ENCODE peak calls at places on chromosomes 7 and 10, in five cellular contexts. N is adrenal gland, G is A549, L is endothelial cell of umbilical vein, W is Peyer's patch. H is an unnamed sample.

GRCh38 chr10:71263376-71263775 is 51.0 kb downstream of the UNC5B start:
- DNase-seq in N (peak; percentile 54), G (no peak), L (peak; percentile 30), W (no peak), H (no peak)

GRCh38 chr7:27138987-27139334 is 4.5 kb downstream of the HOXA5 start:
- DNase-seq in N (no peak), G (no peak), L (no peak), W (no peak), H (no peak)

GRCh38 chr10:13062813-13063212 is 37.1 kb upstream of the OPTN start:
- DNase-seq in N (no peak), G (no peak), L (no peak), W (no peak), H (no peak)

GRCh38 chr7:105830405-105831218 is 45.8 kb downstream of the ATXN7L1 start:
- DNase-seq in N (peak; percentile 72), G (peak; percentile 93), L (peak; percentile 88), W (no peak), H (peak; percentile 78)

GRCh38 chr10:132787253-132788179 is 1.6 kb upstream of the NKX6-2 start:
- DNase-seq in N (no peak), G (peak; percentile 43), L (no peak), W (no peak), H (no peak)

GRCh38 chr7:130309986-130310385 is 17.0 kb downstream of the CPA4 start:
- DNase-seq in N (no peak), G (no peak), L (no peak), W (no peak), H (no peak)

GRCh38 chr10:89160339-89160738 is 46.8 kb downstream of the CH25H start:
- DNase-seq in N (no peak), G (no peak), L (no peak), W (no peak), H (no peak)

GRCh38 chr10:13686331-13686752 is 99.6 kb downstream of the PRPF18 start:
- DNase-seq in N (peak; percentile 20), G (no peak), L (peak; percentile 96), W (no peak), H (no peak)

GRCh38 chr10:11057448-11057847 is 39.8 kb downstream of the CELF2 start:
- DNase-seq in N (no peak), G (no peak), L (no peak), W (no peak), H (no peak)

GRCh38 chr10:660413-660979 is 29.0 kb downstream of the DIP2C start:
- DNase-seq in N (no peak), G (no peak), L (no peak), W (no peak), H (no peak)

GRCh38 chr7:414681-415560 is 104.7 kb downstream of the PDGFA start:
- DNase-seq in N (no peak), G (no peak), L (no peak), W (peak; percentile 39), H (no peak)

GRCh38 chr7:55534262-55534915 is 37.9 kb downstream of the VOPP1 start:
- DNase-seq in N (peak; percentile 60), G (no peak), L (no peak), W (no peak), H (peak; percentile 89)

GRCh38 chr7:78099715-78100477 is 301.3 kb downstream of the PHTF2 start:
- DNase-seq in N (no peak), G (no peak), L (peak; percentile 23), W (no peak), H (no peak)

GRCh38 chr10:69994262-69994661 is 58.4 kb upstream of the MACROH2A2 start:
- DNase-seq in N (peak; percentile 43), G (peak; percentile 82), L (peak; percentile 61), W (no peak), H (peak; percentile 81)

DNA sequence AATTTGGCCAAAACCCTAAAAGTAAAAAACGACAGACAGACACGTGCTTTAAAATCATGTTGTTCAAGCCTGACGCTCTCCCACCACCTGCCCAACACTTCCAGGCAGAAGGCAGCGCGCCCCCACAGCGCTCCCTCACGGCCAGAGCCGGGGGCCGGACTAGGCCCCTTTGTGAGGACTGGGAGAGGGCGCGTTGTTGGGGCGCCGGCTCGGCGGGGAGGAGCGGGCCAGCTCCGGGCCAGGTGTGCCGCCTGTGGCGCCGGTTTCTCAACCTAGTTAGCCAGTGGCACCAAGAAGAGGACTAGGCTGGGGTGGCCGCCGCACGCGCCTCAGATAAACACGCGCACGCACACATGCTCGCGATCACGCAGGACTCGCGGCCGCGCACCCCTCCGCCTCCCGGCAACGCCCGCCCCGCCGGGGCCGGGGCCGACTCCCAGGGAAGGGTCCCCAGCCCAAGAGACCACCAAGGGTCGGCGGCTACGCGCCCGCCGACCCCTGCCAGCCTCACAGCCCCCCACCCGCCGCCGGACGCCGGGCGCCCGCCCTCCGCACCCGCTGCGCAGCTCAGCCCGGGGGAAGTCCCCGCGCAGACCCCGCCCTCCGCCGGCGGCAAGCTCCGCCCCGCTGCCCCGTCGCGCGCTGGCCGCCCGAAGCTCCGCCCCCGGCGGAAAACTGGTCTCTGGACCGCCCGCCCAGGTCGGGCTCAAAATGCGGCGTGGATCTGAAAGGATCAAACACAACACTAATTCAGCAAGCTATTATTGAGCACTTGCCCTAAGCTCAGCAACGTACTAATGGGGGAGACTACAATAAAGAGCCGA is at the start of gene IMMP2L:
- DNase-seq in N (peak; percentile 89), G (peak; percentile 69), L (peak; percentile 89), W (peak; percentile 96), H (peak; percentile 78)
- TF ChIP-seq POLR2A in N (peak; percentile 70), G (peak; percentile 43), L (peak; percentile 63), W (peak; percentile 51), H (peak; percentile 58)

DNA sequence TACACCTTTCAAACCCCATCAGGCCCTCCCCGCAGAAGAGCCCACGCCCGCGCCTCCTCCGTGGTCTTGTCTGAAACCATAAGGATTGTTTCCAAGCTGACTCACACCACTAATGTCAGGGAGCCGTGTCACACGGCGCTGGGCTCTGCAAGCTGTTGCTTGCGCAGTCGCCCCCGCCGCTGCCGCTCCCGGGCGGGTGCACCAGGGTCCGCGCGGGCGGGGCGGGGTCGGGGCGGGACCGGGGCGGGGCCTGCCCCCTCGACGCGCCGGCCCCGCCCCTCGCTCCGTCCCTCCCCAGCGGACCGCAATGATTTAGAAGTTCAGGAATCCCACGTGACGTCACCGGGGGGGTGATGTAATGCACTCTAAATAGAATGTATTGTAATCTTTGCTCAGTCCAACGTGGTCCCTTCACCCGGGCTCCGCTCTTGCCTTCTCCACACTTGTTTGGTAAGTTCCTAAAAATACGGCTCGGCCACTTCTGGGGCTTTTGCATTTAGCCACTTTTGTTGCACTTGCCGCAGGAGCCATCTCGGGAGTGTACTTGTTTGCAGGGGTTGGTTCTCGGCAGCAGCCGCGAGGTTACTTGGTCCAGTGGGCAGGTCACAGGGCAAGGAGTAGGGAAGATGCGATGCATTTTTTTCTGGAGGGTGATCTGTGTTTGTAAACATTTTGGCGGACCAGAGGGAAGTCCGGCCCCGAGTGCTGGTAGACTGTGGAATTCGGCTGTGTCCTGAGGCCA is 3.2 kb upstream of the CREB5 start:
- DNase-seq in N (peak; percentile 92), G (peak; percentile 59), L (peak; percentile 93), W (peak; percentile 67), H (peak; percentile 95)
- TF ChIP-seq POLR2A in N (no peak), G (no peak), L (no peak), W (no peak), H (no peak)

DNA sequence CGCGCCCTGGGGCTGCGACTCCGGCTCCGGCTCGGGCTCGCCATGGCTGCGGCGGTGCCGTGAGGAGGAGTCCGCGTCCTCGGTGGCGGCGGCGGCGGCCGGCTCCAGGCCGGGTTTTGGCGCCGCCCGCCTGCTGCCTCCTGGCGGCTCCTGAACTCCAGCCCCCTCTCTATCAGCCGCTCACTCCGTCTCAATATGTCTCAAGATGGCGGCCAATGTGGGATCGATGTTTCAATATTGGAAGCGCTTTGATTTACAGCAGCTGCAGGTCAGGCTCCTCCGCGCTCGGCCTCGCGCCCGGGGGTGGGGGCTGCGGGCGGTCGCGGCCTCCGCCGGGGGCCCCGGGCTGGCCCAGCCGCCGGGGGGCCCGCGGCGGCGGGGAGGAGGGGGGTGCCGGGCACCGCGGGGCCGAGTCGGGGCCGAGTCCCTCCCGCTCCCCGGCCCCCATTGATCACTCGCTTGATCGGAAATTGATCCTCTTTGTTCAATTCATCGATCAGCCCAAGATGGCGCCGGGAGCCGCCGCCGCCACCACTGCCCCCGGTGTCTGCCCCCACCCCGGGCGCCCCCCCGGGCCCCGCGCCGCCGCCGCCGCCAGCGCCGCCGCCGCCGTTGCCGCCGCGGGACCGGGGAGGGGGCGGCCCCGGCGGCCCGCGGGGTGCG is 1.5 kb upstream of the CUX1 start:
- DNase-seq in N (peak; percentile 80), G (peak; percentile 72), L (peak; percentile 67), W (peak; percentile 84), H (peak; percentile 89)
- TF ChIP-seq POLR2A in N (no peak), G (peak; percentile 12), L (peak; percentile 59), W (no peak), H (peak; percentile 49)

DNA sequence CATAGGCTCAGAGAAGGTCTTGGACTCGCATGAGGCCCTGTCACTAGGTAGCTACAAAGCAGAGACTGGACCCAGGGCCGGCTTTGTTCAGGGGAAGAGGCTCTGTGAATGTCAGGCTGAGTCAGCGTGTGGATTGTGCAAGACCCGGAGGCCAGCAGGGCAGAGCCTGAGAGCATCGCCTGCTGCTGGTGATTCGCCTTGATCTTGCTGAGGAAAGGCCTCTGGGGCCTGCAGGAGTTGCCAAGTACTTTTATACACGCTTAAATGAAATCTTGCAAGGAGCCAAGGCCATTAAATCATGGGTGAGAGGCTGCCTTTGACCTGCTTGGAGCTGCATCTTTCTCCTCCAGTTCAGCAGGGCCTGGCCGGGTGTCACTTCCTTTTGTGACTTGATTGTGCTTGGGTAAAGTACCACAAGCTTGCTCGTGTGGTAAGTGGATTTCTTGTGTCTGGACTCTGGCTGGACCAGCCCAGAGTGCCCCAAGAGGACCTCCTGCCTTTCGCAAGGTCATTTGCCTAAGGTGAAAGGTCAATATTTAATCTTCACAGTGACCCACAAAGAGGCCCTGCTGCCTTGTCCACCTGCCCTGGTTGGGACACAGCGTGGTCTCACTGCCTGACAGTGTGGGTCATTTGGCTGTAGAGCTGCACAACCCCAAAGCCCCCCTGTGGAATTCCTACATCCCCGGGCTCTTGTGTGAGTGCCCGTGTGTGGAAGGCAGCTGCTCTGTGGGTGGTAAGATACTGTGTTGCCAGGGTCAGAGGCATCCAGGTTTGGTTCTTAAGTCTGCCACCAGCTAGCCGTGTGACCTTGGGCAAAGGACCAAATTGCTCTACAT is 38.6 kb upstream of the SH2D4B start:
- DNase-seq in N (peak; percentile 98), G (peak; percentile 91), L (peak; percentile 78), W (peak; percentile 87), H (peak; percentile 93)
- TF ChIP-seq POLR2A in N (peak; percentile 46), G (no peak), L (no peak), W (no peak), H (no peak)

DNA sequence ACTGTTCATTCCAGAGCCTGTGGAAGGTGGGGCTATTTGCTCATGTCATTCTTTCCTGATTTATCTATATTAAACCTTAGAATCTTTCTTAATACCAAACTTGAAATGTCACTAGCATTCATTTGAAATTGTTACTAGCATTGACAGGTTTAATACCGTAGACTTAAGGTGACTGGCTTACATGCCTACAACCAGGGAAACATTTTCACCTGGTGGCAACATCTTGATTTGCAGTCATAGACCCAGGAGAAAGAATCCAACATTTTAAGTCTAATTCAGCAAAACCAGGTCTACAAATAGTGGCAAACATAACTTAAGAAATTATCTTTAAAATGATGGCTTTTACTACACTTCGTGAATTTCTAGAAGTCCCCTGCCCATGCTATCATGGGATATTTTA is 353.7 kb downstream of the HTR7 start:
- DNase-seq in N (no peak), G (no peak), L (no peak), W (no peak), H (no peak)
- TF ChIP-seq POLR2A in N (no peak), G (no peak), L (no peak), W (no peak), H (no peak)

DNA sequence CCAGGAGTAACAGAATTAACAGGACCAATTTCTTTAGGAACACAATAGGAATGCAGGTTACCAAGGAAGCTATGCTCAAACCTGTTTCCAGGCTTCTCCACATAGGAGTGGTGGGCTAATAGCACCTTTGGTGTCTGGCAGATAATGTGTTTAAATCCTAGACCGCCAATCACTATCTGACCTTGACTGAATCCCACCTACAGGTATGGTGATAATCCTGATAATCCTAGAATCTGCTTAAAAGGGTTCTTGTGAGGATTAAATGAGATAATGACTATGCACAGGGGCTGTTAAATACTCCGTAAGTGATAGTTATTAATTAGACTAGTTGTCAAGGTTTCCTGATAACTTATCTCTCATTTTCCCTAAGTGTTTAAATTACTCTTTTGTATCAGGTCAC is 81.2 kb downstream of the EPC1 start:
- DNase-seq in N (no peak), G (no peak), L (no peak), W (no peak), H (no peak)
- TF ChIP-seq POLR2A in N (no peak), G (no peak), L (no peak), W (no peak), H (no peak)